ENCODE peak calls at places on chromosomes 2 and 18, in eight cellular contexts. One of them, this sample, is unnamed.
A peak's percentile ranks its signal among the peaks of the same experiment; 100 is the strongest.

GRCh38 chr2:45938649-45939511 is 287.4 kb downstream of the PRKCE start:
- DNase-seq in AML-193: no peak
- DNase-seq in NCI-H524 treated with DMSO at 0.1 percent for 48 hours: no peak
- DNase-seq in nephron progenitor cell: peak; percentile 15
- DNase-seq in WTC11: no peak
- DNase-seq in colonic mucosa: peak; percentile 88
- DNase-seq in AG20443: peak; percentile 91
- DNase-seq in NCI-H1092 treated with DMSO at 0.1 percent for 48 hours: no peak
- DNase-seq in this sample: no peak

GRCh38 chr2:99615247-99615771 is 125.5 kb upstream of the REV1 start:
- DNase-seq in AML-193: no peak
- DNase-seq in NCI-H524 treated with DMSO at 0.1 percent for 48 hours: no peak
- DNase-seq in nephron progenitor cell: no peak
- DNase-seq in WTC11: peak; percentile 47
- DNase-seq in colonic mucosa: no peak
- DNase-seq in AG20443: no peak
- DNase-seq in NCI-H1092 treated with DMSO at 0.1 percent for 48 hours: no peak
- DNase-seq in this sample: peak; percentile 45

GRCh38 chr2:114684404-114684803 is 242.0 kb downstream of the DPP10 start:
- DNase-seq in AML-193: no peak
- DNase-seq in NCI-H524 treated with DMSO at 0.1 percent for 48 hours: no peak
- DNase-seq in nephron progenitor cell: no peak
- DNase-seq in WTC11: no peak
- DNase-seq in colonic mucosa: no peak
- DNase-seq in AG20443: no peak
- DNase-seq in NCI-H1092 treated with DMSO at 0.1 percent for 48 hours: no peak
- DNase-seq in this sample: no peak

GRCh38 chr2:159094173-159094737 is 125.8 kb downstream of the TANC1 start:
- DNase-seq in AML-193: no peak
- DNase-seq in NCI-H524 treated with DMSO at 0.1 percent for 48 hours: no peak
- DNase-seq in nephron progenitor cell: no peak
- DNase-seq in WTC11: no peak
- DNase-seq in colonic mucosa: peak; percentile 81
- DNase-seq in AG20443: peak; percentile 82
- DNase-seq in NCI-H1092 treated with DMSO at 0.1 percent for 48 hours: no peak
- DNase-seq in this sample: no peak

GRCh38 chr2:8086796-8087479 is 594.9 kb upstream of the ID2 start:
- DNase-seq in AML-193: no peak
- DNase-seq in NCI-H524 treated with DMSO at 0.1 percent for 48 hours: no peak
- DNase-seq in nephron progenitor cell: no peak
- DNase-seq in WTC11: no peak
- DNase-seq in colonic mucosa: no peak
- DNase-seq in AG20443: peak; percentile 84
- DNase-seq in NCI-H1092 treated with DMSO at 0.1 percent for 48 hours: no peak
- DNase-seq in this sample: no peak

GRCh38 chr18:8979258-8979988 is 123.1 kb upstream of the NDUFV2 start:
- DNase-seq in AML-193: no peak
- DNase-seq in NCI-H524 treated with DMSO at 0.1 percent for 48 hours: no peak
- DNase-seq in nephron progenitor cell: no peak
- DNase-seq in WTC11: no peak
- DNase-seq in colonic mucosa: no peak
- DNase-seq in AG20443: no peak
- DNase-seq in NCI-H1092 treated with DMSO at 0.1 percent for 48 hours: no peak
- DNase-seq in this sample: no peak

GRCh38 chr18:22325396-22325795 is 92.3 kb downstream of the CTAGE1 start:
- DNase-seq in AML-193: no peak
- DNase-seq in NCI-H524 treated with DMSO at 0.1 percent for 48 hours: no peak
- DNase-seq in nephron progenitor cell: no peak
- DNase-seq in WTC11: no peak
- DNase-seq in colonic mucosa: no peak
- DNase-seq in AG20443: no peak
- DNase-seq in NCI-H1092 treated with DMSO at 0.1 percent for 48 hours: no peak
- DNase-seq in this sample: no peak

GRCh38 chr2:105324732-105325131 is 4.8 kb downstream of the TGFBRAP1 start:
- DNase-seq in AML-193: no peak
- DNase-seq in NCI-H524 treated with DMSO at 0.1 percent for 48 hours: no peak
- DNase-seq in nephron progenitor cell: no peak
- DNase-seq in WTC11: no peak
- DNase-seq in colonic mucosa: no peak
- DNase-seq in AG20443: peak; percentile 55
- DNase-seq in NCI-H1092 treated with DMSO at 0.1 percent for 48 hours: no peak
- DNase-seq in this sample: no peak

GRCh38 chr2:27655155-27655951 is 8.1 kb downstream of the SUPT7L start:
- DNase-seq in AML-193: no peak
- DNase-seq in NCI-H524 treated with DMSO at 0.1 percent for 48 hours: no peak
- DNase-seq in nephron progenitor cell: no peak
- DNase-seq in WTC11: no peak
- DNase-seq in colonic mucosa: no peak
- DNase-seq in AG20443: no peak
- DNase-seq in NCI-H1092 treated with DMSO at 0.1 percent for 48 hours: no peak
- DNase-seq in this sample: no peak

GRCh38 chr2:197211881-197212342 is 98.7 kb downstream of the ANKRD44 start:
- DNase-seq in AML-193: no peak
- DNase-seq in NCI-H524 treated with DMSO at 0.1 percent for 48 hours: no peak
- DNase-seq in nephron progenitor cell: no peak
- DNase-seq in WTC11: no peak
- DNase-seq in colonic mucosa: no peak
- DNase-seq in AG20443: no peak
- DNase-seq in NCI-H1092 treated with DMSO at 0.1 percent for 48 hours: no peak
- DNase-seq in this sample: no peak

GRCh38 chr2:237886702-237887481 is 27.5 kb downstream of the RAMP1 start:
- DNase-seq in AML-193: no peak
- DNase-seq in NCI-H524 treated with DMSO at 0.1 percent for 48 hours: no peak
- DNase-seq in nephron progenitor cell: no peak
- DNase-seq in WTC11: no peak
- DNase-seq in colonic mucosa: no peak
- DNase-seq in AG20443: no peak
- DNase-seq in NCI-H1092 treated with DMSO at 0.1 percent for 48 hours: no peak
- DNase-seq in this sample: no peak

GRCh38 chr2:228624708-228625107 is 443.2 kb upstream of the SPHKAP start:
- DNase-seq in AML-193: no peak
- DNase-seq in NCI-H524 treated with DMSO at 0.1 percent for 48 hours: no peak
- DNase-seq in nephron progenitor cell: no peak
- DNase-seq in WTC11: no peak
- DNase-seq in colonic mucosa: no peak
- DNase-seq in AG20443: no peak
- DNase-seq in NCI-H1092 treated with DMSO at 0.1 percent for 48 hours: no peak
- DNase-seq in this sample: no peak

GRCh38 chr2:57890462-57890861 is 156.1 kb upstream of the VRK2 start:
- DNase-seq in AML-193: no peak
- DNase-seq in NCI-H524 treated with DMSO at 0.1 percent for 48 hours: no peak
- DNase-seq in nephron progenitor cell: no peak
- DNase-seq in WTC11: no peak
- DNase-seq in colonic mucosa: no peak
- DNase-seq in AG20443: peak; percentile 52
- DNase-seq in NCI-H1092 treated with DMSO at 0.1 percent for 48 hours: no peak
- DNase-seq in this sample: no peak

GRCh38 chr2:174254267-174254666 is 5.9 kb upstream of the OLA1 start:
- DNase-seq in AML-193: no peak
- DNase-seq in NCI-H524 treated with DMSO at 0.1 percent for 48 hours: no peak
- DNase-seq in nephron progenitor cell: no peak
- DNase-seq in WTC11: no peak
- DNase-seq in colonic mucosa: no peak
- DNase-seq in AG20443: no peak
- DNase-seq in NCI-H1092 treated with DMSO at 0.1 percent for 48 hours: no peak
- DNase-seq in this sample: no peak

GRCh38 chr2:36573165-36573564 is 24.8 kb downstream of the FEZ2 start:
- DNase-seq in AML-193: no peak
- DNase-seq in NCI-H524 treated with DMSO at 0.1 percent for 48 hours: no peak
- DNase-seq in nephron progenitor cell: no peak
- DNase-seq in WTC11: no peak
- DNase-seq in colonic mucosa: no peak
- DNase-seq in AG20443: no peak
- DNase-seq in NCI-H1092 treated with DMSO at 0.1 percent for 48 hours: no peak
- DNase-seq in this sample: no peak

GRCh38 chr2:2243666-2244065 is 87.4 kb downstream of the MYT1L start:
- DNase-seq in AML-193: no peak
- DNase-seq in NCI-H524 treated with DMSO at 0.1 percent for 48 hours: no peak
- DNase-seq in nephron progenitor cell: no peak
- DNase-seq in WTC11: no peak
- DNase-seq in colonic mucosa: no peak
- DNase-seq in AG20443: peak; percentile 60
- DNase-seq in NCI-H1092 treated with DMSO at 0.1 percent for 48 hours: no peak
- DNase-seq in this sample: no peak

GRCh38 chr2:40403233-40403841 is 48.6 kb downstream of the SLC8A1 start:
- DNase-seq in AML-193: no peak
- DNase-seq in NCI-H524 treated with DMSO at 0.1 percent for 48 hours: no peak
- DNase-seq in nephron progenitor cell: no peak
- DNase-seq in WTC11: no peak
- DNase-seq in colonic mucosa: no peak
- DNase-seq in AG20443: peak; percentile 73
- DNase-seq in NCI-H1092 treated with DMSO at 0.1 percent for 48 hours: no peak
- DNase-seq in this sample: no peak

GRCh38 chr2:37287966-37288365 is 36.7 kb downstream of the PRKD3 start:
- DNase-seq in AML-193: peak; percentile 58
- DNase-seq in NCI-H524 treated with DMSO at 0.1 percent for 48 hours: no peak
- DNase-seq in nephron progenitor cell: no peak
- DNase-seq in WTC11: no peak
- DNase-seq in colonic mucosa: no peak
- DNase-seq in AG20443: no peak
- DNase-seq in NCI-H1092 treated with DMSO at 0.1 percent for 48 hours: peak; percentile 32
- DNase-seq in this sample: peak; percentile 41

GRCh38 chr2:207616185-207616584 is 9.0 kb downstream of the METTL21A start:
- DNase-seq in AML-193: no peak
- DNase-seq in NCI-H524 treated with DMSO at 0.1 percent for 48 hours: no peak
- DNase-seq in nephron progenitor cell: no peak
- DNase-seq in WTC11: no peak
- DNase-seq in colonic mucosa: no peak
- DNase-seq in AG20443: peak; percentile 18
- DNase-seq in NCI-H1092 treated with DMSO at 0.1 percent for 48 hours: no peak
- DNase-seq in this sample: no peak

GRCh38 chr2:140589273-140589672 is 1541.5 kb downstream of the LRP1B start:
- DNase-seq in AML-193: no peak
- DNase-seq in NCI-H524 treated with DMSO at 0.1 percent for 48 hours: no peak
- DNase-seq in nephron progenitor cell: no peak
- DNase-seq in WTC11: no peak
- DNase-seq in colonic mucosa: no peak
- DNase-seq in AG20443: no peak
- DNase-seq in NCI-H1092 treated with DMSO at 0.1 percent for 48 hours: no peak
- DNase-seq in this sample: no peak

GRCh38 chr18:12741351-12741750 is 38.5 kb downstream of the PSMG2 start:
- DNase-seq in AML-193: no peak
- DNase-seq in NCI-H524 treated with DMSO at 0.1 percent for 48 hours: no peak
- DNase-seq in nephron progenitor cell: no peak
- DNase-seq in WTC11: no peak
- DNase-seq in colonic mucosa: no peak
- DNase-seq in AG20443: no peak
- DNase-seq in NCI-H1092 treated with DMSO at 0.1 percent for 48 hours: no peak
- DNase-seq in this sample: peak; percentile 79

GRCh38 chr2:161415041-161415440 is 1.1 kb upstream of the TBR1 start:
- DNase-seq in AML-193: no peak
- DNase-seq in NCI-H524 treated with DMSO at 0.1 percent for 48 hours: no peak
- DNase-seq in nephron progenitor cell: peak; percentile 3
- DNase-seq in WTC11: peak; percentile 31
- DNase-seq in colonic mucosa: peak; percentile 18
- DNase-seq in AG20443: no peak
- DNase-seq in NCI-H1092 treated with DMSO at 0.1 percent for 48 hours: peak; percentile 69
- DNase-seq in this sample: peak; percentile 10

GRCh38 chr2:127859712-127860085 is 1.7 kb upstream of the POLR2D start:
- DNase-seq in AML-193: no peak
- DNase-seq in NCI-H524 treated with DMSO at 0.1 percent for 48 hours: no peak
- DNase-seq in nephron progenitor cell: peak; percentile 68
- DNase-seq in WTC11: peak; percentile 85
- DNase-seq in colonic mucosa: peak; percentile 84
- DNase-seq in AG20443: no peak
- DNase-seq in NCI-H1092 treated with DMSO at 0.1 percent for 48 hours: no peak
- DNase-seq in this sample: no peak

GRCh38 chr2:226969412-226969811 is 133.6 kb downstream of the RHBDD1 start:
- DNase-seq in AML-193: no peak
- DNase-seq in NCI-H524 treated with DMSO at 0.1 percent for 48 hours: no peak
- DNase-seq in nephron progenitor cell: no peak
- DNase-seq in WTC11: no peak
- DNase-seq in colonic mucosa: no peak
- DNase-seq in AG20443: no peak
- DNase-seq in NCI-H1092 treated with DMSO at 0.1 percent for 48 hours: no peak
- DNase-seq in this sample: no peak

GRCh38 chr2:232689152-232689910 is 7.8 kb upstream of the GIGYF2 start:
- DNase-seq in AML-193: no peak
- DNase-seq in NCI-H524 treated with DMSO at 0.1 percent for 48 hours: no peak
- DNase-seq in nephron progenitor cell: no peak
- DNase-seq in WTC11: no peak
- DNase-seq in colonic mucosa: no peak
- DNase-seq in AG20443: peak; percentile 27
- DNase-seq in NCI-H1092 treated with DMSO at 0.1 percent for 48 hours: peak; percentile 73
- DNase-seq in this sample: peak; percentile 49

GRCh38 chr18:48134609-48135008 is 204.2 kb upstream of the SMAD2 start:
- DNase-seq in AML-193: no peak
- DNase-seq in NCI-H524 treated with DMSO at 0.1 percent for 48 hours: no peak
- DNase-seq in nephron progenitor cell: no peak
- DNase-seq in WTC11: no peak
- DNase-seq in colonic mucosa: no peak
- DNase-seq in AG20443: no peak
- DNase-seq in NCI-H1092 treated with DMSO at 0.1 percent for 48 hours: no peak
- DNase-seq in this sample: no peak

GRCh38 chr18:78703297-78703696 is 276.3 kb upstream of the SALL3 start:
- DNase-seq in AML-193: no peak
- DNase-seq in NCI-H524 treated with DMSO at 0.1 percent for 48 hours: no peak
- DNase-seq in nephron progenitor cell: no peak
- DNase-seq in WTC11: no peak
- DNase-seq in colonic mucosa: no peak
- DNase-seq in AG20443: no peak
- DNase-seq in NCI-H1092 treated with DMSO at 0.1 percent for 48 hours: no peak
- DNase-seq in this sample: no peak

GRCh38 chr2:239252433-239253200 is 148.2 kb downstream of the HDAC4 start:
- DNase-seq in AML-193: peak; percentile 76
- DNase-seq in NCI-H524 treated with DMSO at 0.1 percent for 48 hours: no peak
- DNase-seq in nephron progenitor cell: no peak
- DNase-seq in WTC11: no peak
- DNase-seq in colonic mucosa: no peak
- DNase-seq in AG20443: peak; percentile 52
- DNase-seq in NCI-H1092 treated with DMSO at 0.1 percent for 48 hours: peak; percentile 18
- DNase-seq in this sample: no peak

GRCh38 chr2:156334496-156335478 is 2.3 kb upstream of the NR4A2 start:
- DNase-seq in AML-193: peak; percentile 72
- DNase-seq in NCI-H524 treated with DMSO at 0.1 percent for 48 hours: peak; percentile 24
- DNase-seq in nephron progenitor cell: peak; percentile 66
- DNase-seq in WTC11: peak; percentile 70
- DNase-seq in colonic mucosa: peak; percentile 91
- DNase-seq in AG20443: peak; percentile 92
- DNase-seq in NCI-H1092 treated with DMSO at 0.1 percent for 48 hours: peak; percentile 35
- DNase-seq in this sample: peak; percentile 79

GRCh38 chr2:157735532-157735931 is 106.9 kb upstream of the ACVR1C start:
- DNase-seq in AML-193: no peak
- DNase-seq in NCI-H524 treated with DMSO at 0.1 percent for 48 hours: no peak
- DNase-seq in nephron progenitor cell: no peak
- DNase-seq in WTC11: no peak
- DNase-seq in colonic mucosa: no peak
- DNase-seq in AG20443: no peak
- DNase-seq in NCI-H1092 treated with DMSO at 0.1 percent for 48 hours: no peak
- DNase-seq in this sample: no peak

GRCh38 chr18:13237641-13238040 is 19.1 kb downstream of the LDLRAD4 start:
- DNase-seq in AML-193: no peak
- DNase-seq in NCI-H524 treated with DMSO at 0.1 percent for 48 hours: no peak
- DNase-seq in nephron progenitor cell: no peak
- DNase-seq in WTC11: no peak
- DNase-seq in colonic mucosa: no peak
- DNase-seq in AG20443: no peak
- DNase-seq in NCI-H1092 treated with DMSO at 0.1 percent for 48 hours: no peak
- DNase-seq in this sample: no peak

GRCh38 chr2:226796012-226796839 is 3.4 kb downstream of the IRS1 start:
- DNase-seq in AML-193: no peak
- DNase-seq in NCI-H524 treated with DMSO at 0.1 percent for 48 hours: no peak
- DNase-seq in nephron progenitor cell: no peak
- DNase-seq in WTC11: no peak
- DNase-seq in colonic mucosa: no peak
- DNase-seq in AG20443: no peak
- DNase-seq in NCI-H1092 treated with DMSO at 0.1 percent for 48 hours: no peak
- DNase-seq in this sample: no peak

GRCh38 chr2:217530399-217531100 is 472.2 kb downstream of the TNS1 start:
- DNase-seq in AML-193: no peak
- DNase-seq in NCI-H524 treated with DMSO at 0.1 percent for 48 hours: no peak
- DNase-seq in nephron progenitor cell: no peak
- DNase-seq in WTC11: no peak
- DNase-seq in colonic mucosa: no peak
- DNase-seq in AG20443: no peak
- DNase-seq in NCI-H1092 treated with DMSO at 0.1 percent for 48 hours: no peak
- DNase-seq in this sample: no peak

GRCh38 chr2:156343940-156344301 is 11.4 kb upstream of the NR4A2 start:
- DNase-seq in AML-193: no peak
- DNase-seq in NCI-H524 treated with DMSO at 0.1 percent for 48 hours: no peak
- DNase-seq in nephron progenitor cell: no peak
- DNase-seq in WTC11: no peak
- DNase-seq in colonic mucosa: no peak
- DNase-seq in AG20443: peak; percentile 31
- DNase-seq in NCI-H1092 treated with DMSO at 0.1 percent for 48 hours: no peak
- DNase-seq in this sample: no peak

This sample was measured in COR-L47.